ENCODE peak calls at places on chromosome 15, in ten cellular contexts. One of them, this sample, is unnamed.

GRCh38 chr15:22889146-22889818 is 50.8 kb downstream of the NIPA2 start:
- DNase-seq in CD8-positive, alpha-beta T cell: no peak
- DNase-seq in Right ventricle myocardium superior: no peak
- DNase-seq in aorta: no peak
- DNase-seq in CD4-positive, alpha-beta T cell: no peak
- DNase-seq in psoas muscle: no peak
- DNase-seq in stimulated activated CD8-positive, alpha-beta memory T cell treated with anti-CD3 and anti-CD28 coated beads, Interleukin-15, amount 100 ng/mL, for 24 hours: no peak
- DNase-seq in left cardiac atrium: no peak
- DNase-seq in HuH-7.5: no peak
- DNase-seq in fibroblast of mammary gland: no peak
- DNase-seq in this sample: no peak

GRCh38 chr15:67089218-67090193 is 24.1 kb downstream of the SMAD3 start:
- DNase-seq in CD8-positive, alpha-beta T cell: no peak
- DNase-seq in Right ventricle myocardium superior: no peak
- DNase-seq in aorta: peak; percentile 67
- DNase-seq in CD4-positive, alpha-beta T cell: no peak
- DNase-seq in psoas muscle: no peak
- DNase-seq in stimulated activated CD8-positive, alpha-beta memory T cell treated with anti-CD3 and anti-CD28 coated beads, Interleukin-15, amount 100 ng/mL, for 24 hours: no peak
- DNase-seq in left cardiac atrium: no peak
- DNase-seq in HuH-7.5: no peak
- DNase-seq in fibroblast of mammary gland: peak; percentile 84
- DNase-seq in this sample: peak; percentile 66

GRCh38 chr15:72168131-72168825 is 29.3 kb downstream of the GRAMD2A start:
- DNase-seq in CD8-positive, alpha-beta T cell: no peak
- DNase-seq in Right ventricle myocardium superior: peak; percentile 51
- DNase-seq in aorta: no peak
- DNase-seq in CD4-positive, alpha-beta T cell: no peak
- DNase-seq in psoas muscle: no peak
- DNase-seq in stimulated activated CD8-positive, alpha-beta memory T cell treated with anti-CD3 and anti-CD28 coated beads, Interleukin-15, amount 100 ng/mL, for 24 hours: no peak
- DNase-seq in left cardiac atrium: peak; percentile 43
- DNase-seq in HuH-7.5: no peak
- DNase-seq in fibroblast of mammary gland: no peak
- DNase-seq in this sample: peak; percentile 38

GRCh38 chr15:71743861-71744382 is 66.4 kb upstream of the NR2E3 start:
- DNase-seq in CD8-positive, alpha-beta T cell: peak; percentile 64
- DNase-seq in Right ventricle myocardium superior: no peak
- DNase-seq in aorta: no peak
- DNase-seq in CD4-positive, alpha-beta T cell: peak; percentile 43
- DNase-seq in psoas muscle: peak; percentile 42
- DNase-seq in stimulated activated CD8-positive, alpha-beta memory T cell treated with anti-CD3 and anti-CD28 coated beads, Interleukin-15, amount 100 ng/mL, for 24 hours: peak; percentile 27
- DNase-seq in left cardiac atrium: peak; percentile 71
- DNase-seq in HuH-7.5: no peak
- DNase-seq in fibroblast of mammary gland: peak; percentile 62
- DNase-seq in this sample: peak; percentile 61

GRCh38 chr15:85793641-85794597 is 806 bp downstream of the KLHL25 start:
- DNase-seq in CD8-positive, alpha-beta T cell: peak; percentile 54
- DNase-seq in Right ventricle myocardium superior: peak; percentile 55
- DNase-seq in aorta: peak; percentile 85
- DNase-seq in CD4-positive, alpha-beta T cell: peak; percentile 17
- DNase-seq in psoas muscle: peak; percentile 70
- DNase-seq in stimulated activated CD8-positive, alpha-beta memory T cell treated with anti-CD3 and anti-CD28 coated beads, Interleukin-15, amount 100 ng/mL, for 24 hours: no peak
- DNase-seq in left cardiac atrium: peak; percentile 53
- DNase-seq in HuH-7.5: peak; percentile 51
- DNase-seq in fibroblast of mammary gland: peak; percentile 59
- DNase-seq in this sample: no peak

GRCh38 chr15:101276501-101277037 is 716 bp downstream of the SELENOS start:
- DNase-seq in CD8-positive, alpha-beta T cell: no peak
- DNase-seq in Right ventricle myocardium superior: no peak
- DNase-seq in aorta: no peak
- DNase-seq in CD4-positive, alpha-beta T cell: no peak
- DNase-seq in psoas muscle: no peak
- DNase-seq in stimulated activated CD8-positive, alpha-beta memory T cell treated with anti-CD3 and anti-CD28 coated beads, Interleukin-15, amount 100 ng/mL, for 24 hours: no peak
- DNase-seq in left cardiac atrium: no peak
- DNase-seq in HuH-7.5: no peak
- DNase-seq in fibroblast of mammary gland: peak; percentile 41
- DNase-seq in this sample: peak; percentile 40

GRCh38 chr15:56168394-56168793 is 75.3 kb downstream of the RFX7 start:
- DNase-seq in CD8-positive, alpha-beta T cell: no peak
- DNase-seq in Right ventricle myocardium superior: no peak
- DNase-seq in aorta: no peak
- DNase-seq in CD4-positive, alpha-beta T cell: no peak
- DNase-seq in psoas muscle: no peak
- DNase-seq in stimulated activated CD8-positive, alpha-beta memory T cell treated with anti-CD3 and anti-CD28 coated beads, Interleukin-15, amount 100 ng/mL, for 24 hours: no peak
- DNase-seq in left cardiac atrium: no peak
- DNase-seq in HuH-7.5: no peak
- DNase-seq in fibroblast of mammary gland: peak; percentile 49
- DNase-seq in this sample: peak; percentile 36

GRCh38 chr15:92907229-92907628 is 7.1 kb downstream of the CHD2 start:
- DNase-seq in CD8-positive, alpha-beta T cell: no peak
- DNase-seq in Right ventricle myocardium superior: no peak
- DNase-seq in aorta: no peak
- DNase-seq in CD4-positive, alpha-beta T cell: no peak
- DNase-seq in psoas muscle: no peak
- DNase-seq in stimulated activated CD8-positive, alpha-beta memory T cell treated with anti-CD3 and anti-CD28 coated beads, Interleukin-15, amount 100 ng/mL, for 24 hours: no peak
- DNase-seq in left cardiac atrium: no peak
- DNase-seq in HuH-7.5: no peak
- DNase-seq in fibroblast of mammary gland: no peak
- DNase-seq in this sample: no peak

GRCh38 chr15:32790352-32790999 is 72.7 kb downstream of the GREM1 start:
- DNase-seq in CD8-positive, alpha-beta T cell: no peak
- DNase-seq in Right ventricle myocardium superior: no peak
- DNase-seq in aorta: no peak
- DNase-seq in CD4-positive, alpha-beta T cell: no peak
- DNase-seq in psoas muscle: no peak
- DNase-seq in stimulated activated CD8-positive, alpha-beta memory T cell treated with anti-CD3 and anti-CD28 coated beads, Interleukin-15, amount 100 ng/mL, for 24 hours: no peak
- DNase-seq in left cardiac atrium: no peak
- DNase-seq in HuH-7.5: no peak
- DNase-seq in fibroblast of mammary gland: peak; percentile 45
- DNase-seq in this sample: peak; percentile 37

GRCh38 chr15:51751687-51752683 is 588 bp downstream of the TMOD2 start:
- DNase-seq in CD8-positive, alpha-beta T cell: no peak
- DNase-seq in Right ventricle myocardium superior: peak; percentile 52
- DNase-seq in aorta: peak; percentile 78
- DNase-seq in CD4-positive, alpha-beta T cell: no peak
- DNase-seq in psoas muscle: peak; percentile 29
- DNase-seq in stimulated activated CD8-positive, alpha-beta memory T cell treated with anti-CD3 and anti-CD28 coated beads, Interleukin-15, amount 100 ng/mL, for 24 hours: no peak
- DNase-seq in left cardiac atrium: peak; percentile 42
- DNase-seq in HuH-7.5: peak; percentile 28
- DNase-seq in fibroblast of mammary gland: no peak
- DNase-seq in this sample: peak; percentile 25

GRCh38 chr15:85495096-85495495 is 114.7 kb downstream of the AKAP13 start:
- DNase-seq in CD8-positive, alpha-beta T cell: no peak
- DNase-seq in Right ventricle myocardium superior: no peak
- DNase-seq in aorta: no peak
- DNase-seq in CD4-positive, alpha-beta T cell: no peak
- DNase-seq in psoas muscle: no peak
- DNase-seq in stimulated activated CD8-positive, alpha-beta memory T cell treated with anti-CD3 and anti-CD28 coated beads, Interleukin-15, amount 100 ng/mL, for 24 hours: no peak
- DNase-seq in left cardiac atrium: no peak
- DNase-seq in HuH-7.5: no peak
- DNase-seq in fibroblast of mammary gland: no peak
- DNase-seq in this sample: no peak

GRCh38 chr15:69958494-69959134 is 139.1 kb downstream of the TLE3 start:
- DNase-seq in CD8-positive, alpha-beta T cell: no peak
- DNase-seq in Right ventricle myocardium superior: no peak
- DNase-seq in aorta: no peak
- DNase-seq in CD4-positive, alpha-beta T cell: no peak
- DNase-seq in psoas muscle: no peak
- DNase-seq in stimulated activated CD8-positive, alpha-beta memory T cell treated with anti-CD3 and anti-CD28 coated beads, Interleukin-15, amount 100 ng/mL, for 24 hours: no peak
- DNase-seq in left cardiac atrium: no peak
- DNase-seq in HuH-7.5: no peak
- DNase-seq in fibroblast of mammary gland: peak; percentile 12
- DNase-seq in this sample: peak; percentile 7

GRCh38 chr15:69531302-69532027 is 78.8 kb downstream of the RPLP1 start:
- DNase-seq in CD8-positive, alpha-beta T cell: no peak
- DNase-seq in Right ventricle myocardium superior: no peak
- DNase-seq in aorta: no peak
- DNase-seq in CD4-positive, alpha-beta T cell: no peak
- DNase-seq in psoas muscle: no peak
- DNase-seq in stimulated activated CD8-positive, alpha-beta memory T cell treated with anti-CD3 and anti-CD28 coated beads, Interleukin-15, amount 100 ng/mL, for 24 hours: no peak
- DNase-seq in left cardiac atrium: no peak
- DNase-seq in HuH-7.5: no peak
- DNase-seq in fibroblast of mammary gland: no peak
- DNase-seq in this sample: peak; percentile 14

GRCh38 chr15:58332676-58333400 is 99.0 kb upstream of the LIPC start:
- DNase-seq in CD8-positive, alpha-beta T cell: no peak
- DNase-seq in Right ventricle myocardium superior: no peak
- DNase-seq in aorta: no peak
- DNase-seq in CD4-positive, alpha-beta T cell: no peak
- DNase-seq in psoas muscle: no peak
- DNase-seq in stimulated activated CD8-positive, alpha-beta memory T cell treated with anti-CD3 and anti-CD28 coated beads, Interleukin-15, amount 100 ng/mL, for 24 hours: no peak
- DNase-seq in left cardiac atrium: no peak
- DNase-seq in HuH-7.5: no peak
- DNase-seq in fibroblast of mammary gland: peak; percentile 93
- DNase-seq in this sample: peak; percentile 68

GRCh38 chr15:42202653-42203052 is 5.5 kb downstream of the VPS39 start:
- DNase-seq in CD8-positive, alpha-beta T cell: no peak
- DNase-seq in Right ventricle myocardium superior: no peak
- DNase-seq in aorta: no peak
- DNase-seq in CD4-positive, alpha-beta T cell: no peak
- DNase-seq in psoas muscle: no peak
- DNase-seq in stimulated activated CD8-positive, alpha-beta memory T cell treated with anti-CD3 and anti-CD28 coated beads, Interleukin-15, amount 100 ng/mL, for 24 hours: no peak
- DNase-seq in left cardiac atrium: no peak
- DNase-seq in HuH-7.5: no peak
- DNase-seq in fibroblast of mammary gland: no peak
- DNase-seq in this sample: no peak

GRCh38 chr15:70589221-70589620 is 174.1 kb downstream of the UACA start:
- DNase-seq in CD8-positive, alpha-beta T cell: no peak
- DNase-seq in Right ventricle myocardium superior: no peak
- DNase-seq in aorta: no peak
- DNase-seq in CD4-positive, alpha-beta T cell: no peak
- DNase-seq in psoas muscle: no peak
- DNase-seq in stimulated activated CD8-positive, alpha-beta memory T cell treated with anti-CD3 and anti-CD28 coated beads, Interleukin-15, amount 100 ng/mL, for 24 hours: no peak
- DNase-seq in left cardiac atrium: no peak
- DNase-seq in HuH-7.5: no peak
- DNase-seq in fibroblast of mammary gland: peak; percentile 70
- DNase-seq in this sample: peak; percentile 95

GRCh38 chr15:64688770-64689169 is 86.6 kb downstream of the RBPMS2 start:
- DNase-seq in CD8-positive, alpha-beta T cell: no peak
- DNase-seq in Right ventricle myocardium superior: no peak
- DNase-seq in aorta: peak; percentile 22
- DNase-seq in CD4-positive, alpha-beta T cell: no peak
- DNase-seq in psoas muscle: no peak
- DNase-seq in stimulated activated CD8-positive, alpha-beta memory T cell treated with anti-CD3 and anti-CD28 coated beads, Interleukin-15, amount 100 ng/mL, for 24 hours: no peak
- DNase-seq in left cardiac atrium: no peak
- DNase-seq in HuH-7.5: no peak
- DNase-seq in fibroblast of mammary gland: no peak
- DNase-seq in this sample: no peak

GRCh38 chr15:40828447-40829036 is at the start of gene PPP1R14D:
- DNase-seq in CD8-positive, alpha-beta T cell: no peak
- DNase-seq in Right ventricle myocardium superior: no peak
- DNase-seq in aorta: no peak
- DNase-seq in CD4-positive, alpha-beta T cell: no peak
- DNase-seq in psoas muscle: no peak
- DNase-seq in stimulated activated CD8-positive, alpha-beta memory T cell treated with anti-CD3 and anti-CD28 coated beads, Interleukin-15, amount 100 ng/mL, for 24 hours: no peak
- DNase-seq in left cardiac atrium: no peak
- DNase-seq in HuH-7.5: no peak
- DNase-seq in fibroblast of mammary gland: no peak
- DNase-seq in this sample: no peak

GRCh38 chr15:82852906-82853635 is 43.6 kb downstream of the WHAMM start:
- DNase-seq in CD8-positive, alpha-beta T cell: no peak
- DNase-seq in Right ventricle myocardium superior: no peak
- DNase-seq in aorta: no peak
- DNase-seq in CD4-positive, alpha-beta T cell: no peak
- DNase-seq in psoas muscle: no peak
- DNase-seq in stimulated activated CD8-positive, alpha-beta memory T cell treated with anti-CD3 and anti-CD28 coated beads, Interleukin-15, amount 100 ng/mL, for 24 hours: no peak
- DNase-seq in left cardiac atrium: no peak
- DNase-seq in HuH-7.5: no peak
- DNase-seq in fibroblast of mammary gland: no peak
- DNase-seq in this sample: no peak